ENCODE peak calls at places on chromosome 13, in five cellular contexts. L is stimulated activated CD4-positive, alpha-beta T cell treated with anti-CD3 and anti-CD28 coated beads, Interleukin-1b, Interleukin-23, amount 100 ng/mL, for 1 hour; K is Peyer's patch; I is NCI-H1436; H is foreskin fibroblast. Z is an unnamed sample.

GRCh38 chr13:22801402-22802003 is 379.3 kb upstream of the SGCG start:
- DNase-seq in L (no peak), K (no peak), I (no peak), H (peak), Z (no peak)

GRCh38 chr13:67299731-67300130 is 69.6 kb upstream of the PCDH9 start:
- DNase-seq in L (no peak), K (no peak), I (no peak), H (peak), Z (no peak)

GRCh38 chr13:94352057-94352456 is 127.4 kb downstream of the DCT start:
- DNase-seq in L (no peak), K (no peak), I (no peak), H (peak), Z (no peak)

GRCh38 chr13:44174769-44175425 is 198.7 kb upstream of the SERP2 start:
- DNase-seq in L (no peak), K (no peak), I (no peak), H (peak), Z (no peak)

GRCh38 chr13:59742467-59742866 is 421.3 kb downstream of the DIAPH3 start:
- DNase-seq in L (no peak), K (no peak), I (no peak), H (no peak), Z (no peak)

GRCh38 chr13:67943116-67943515 is 713.0 kb upstream of the PCDH9 start:
- DNase-seq in L (no peak), K (no peak), I (no peak), H (no peak), Z (no peak)

GRCh38 chr13:34300559-34300958 is 482.6 kb downstream of the RFC3 start:
- DNase-seq in L (no peak), K (no peak), I (no peak), H (peak), Z (no peak)

GRCh38 chr13:88643233-88643632 is 972.1 kb downstream of the SLITRK5 start:
- DNase-seq in L (no peak), K (no peak), I (no peak), H (no peak), Z (no peak)

GRCh38 chr13:113410472-113411201 is 42.7 kb downstream of the ADPRHL1 start:
- DNase-seq in L (no peak), K (no peak), I (no peak), H (peak), Z (no peak)

GRCh38 chr13:77079902-77080413 is 53.0 kb upstream of the FBXL3 start:
- DNase-seq in L (no peak), K (no peak), I (no peak), H (no peak), Z (no peak)

GRCh38 chr13:110173247-110173818 is 133.6 kb downstream of the COL4A1 start:
- DNase-seq in L (no peak), K (no peak), I (no peak), H (no peak), Z (no peak)

GRCh38 chr13:99119686-99120085 is 81.0 kb upstream of the UBAC2 start:
- DNase-seq in L (no peak), K (no peak), I (no peak), H (no peak), Z (no peak)

GRCh38 chr13:105037064-105037463 is 1498.4 kb downstream of the EFNB2 start:
- DNase-seq in L (no peak), K (no peak), I (no peak), H (peak), Z (no peak)

GRCh38 chr13:112968910-112969691 is at the start of gene MCF2L:
- DNase-seq in L (peak), K (peak), I (peak), H (peak), Z (peak)

GRCh38 chr13:69970521-69970920 is 137.1 kb upstream of the ATXN8OS start:
- DNase-seq in L (no peak), K (no peak), I (no peak), H (no peak), Z (no peak)

GRCh38 chr13:100040196-100040595 is 48.7 kb upstream of the PCCA start:
- DNase-seq in L (no peak), K (no peak), I (peak), H (no peak), Z (no peak)

GRCh38 chr13:52862358-52863206 is 14.1 kb upstream of the PCDH8 start:
- DNase-seq in L (no peak), K (no peak), I (no peak), H (no peak), Z (no peak)

GRCh38 chr13:20127263-20127562 is 33.6 kb downstream of the GJA3 start:
- DNase-seq in L (no peak), K (no peak), I (no peak), H (no peak), Z (no peak)

GRCh38 chr13:46559272-46559805 is 6.4 kb downstream of the LRCH1 start:
- DNase-seq in L (no peak), K (no peak), I (no peak), H (no peak), Z (no peak)

GRCh38 chr13:91313103-91313502 is 34.4 kb upstream of the MIR17HG start:
- DNase-seq in L (no peak), K (no peak), I (no peak), H (no peak), Z (no peak)

GRCh38 chr13:79307866-79308298 is 98.2 kb downstream of the RBM26 start:
- DNase-seq in L (no peak), K (no peak), I (no peak), H (peak), Z (no peak)

Z was measured in NCI-H510A.